ENCODE peak calls at places on chromosomes 16 and 17, in five cellular contexts. R is posterior cingulate gyrus, A is AG09309, G is NCI-H774, Z is thoracic aorta. T is an unnamed sample.

GRCh38 chr17:20294120-20294519 is 173.2 kb downstream of the LGALS9B start:
- DNase-seq in R (no peak), A (no peak), G (no peak), Z (no peak), T (no peak)

GRCh38 chr17:80442764-80443163 is 27.8 kb downstream of the ENDOV start:
- DNase-seq in R (no peak), A (no peak), G (no peak), Z (no peak), T (no peak)

GRCh38 chr16:66742409-66742808 is 9.0 kb downstream of the DYNC1LI2 start:
- DNase-seq in R (no peak), A (no peak), G (no peak), Z (no peak), T (no peak)

GRCh38 chr17:64599187-64599676 is 62.9 kb downstream of the SMURF2 start:
- DNase-seq in R (no peak), A (no peak), G (no peak), Z (no peak), T (no peak)

GRCh38 chr16:56743840-56744239 is 13.9 kb downstream of the NUP93 start:
- DNase-seq in R (no peak), A (no peak), G (no peak), Z (no peak), T (no peak)

GRCh38 chr16:87806608-87807546 is 41.1 kb upstream of the KLHDC4 start:
- DNase-seq in R (peak), A (peak), G (peak), Z (peak), T (peak)

GRCh38 chr16:19283637-19284036 is 1.9 kb upstream of the CLEC19A start:
- DNase-seq in R (no peak), A (no peak), G (no peak), Z (no peak), T (no peak)

GRCh38 chr16:87552772-87553171 is 49.5 kb upstream of the JPH3 start:
- DNase-seq in R (no peak), A (no peak), G (no peak), Z (no peak), T (no peak)

GRCh38 chr16:27446721-27447120 is 44.7 kb downstream of the IL21R start:
- DNase-seq in R (no peak), A (no peak), G (no peak), Z (no peak), T (no peak)

GRCh38 chr17:32496348-32497078 is 9.7 kb downstream of the CDK5R1 start:
- DNase-seq in R (no peak), A (peak), G (no peak), Z (no peak), T (no peak)

GRCh38 chr17:34306466-34306865 is 12.8 kb upstream of the CCL8 start:
- DNase-seq in R (no peak), A (peak), G (no peak), Z (no peak), T (peak)

GRCh38 chr17:64779344-64780095 is 117.4 kb upstream of the SMURF2 start:
- DNase-seq in R (no peak), A (no peak), G (no peak), Z (no peak), T (no peak)

GRCh38 chr16:85412911-85413520 is 200.1 kb upstream of the GSE1 start:
- DNase-seq in R (no peak), A (no peak), G (no peak), Z (no peak), T (no peak)

GRCh38 chr16:11361751-11362742 is 16.8 kb downstream of the RMI2 start:
- DNase-seq in R (no peak), A (no peak), G (no peak), Z (no peak), T (no peak)

GRCh38 chr16:84992700-84993075 is 18.6 kb downstream of the ZDHHC7 start:
- DNase-seq in R (no peak), A (no peak), G (no peak), Z (no peak), T (no peak)

GRCh38 chr17:64159051-64159590 is 29.2 kb upstream of the ERN1 start:
- DNase-seq in R (no peak), A (no peak), G (no peak), Z (no peak), T (no peak)

GRCh38 chr16:1022466-1022865 is 40.9 kb downstream of the SOX8 start:
- DNase-seq in R (no peak), A (no peak), G (no peak), Z (no peak), T (no peak)

GRCh38 chr17:42980766-42981397 is 517 bp downstream of the RUNDC1 start:
- DNase-seq in R (peak), A (no peak), G (peak), Z (no peak), T (peak)

GRCh38 chr16:87945351-87946042 is 5.7 kb upstream of the BANP start:
- DNase-seq in R (peak), A (no peak), G (peak), Z (no peak), T (peak)

GRCh38 chr16:47143329-47143676 is 442 bp downstream of the NETO2 start:
- DNase-seq in R (peak), A (no peak), G (peak), Z (no peak), T (peak)

GRCh38 chr16:77307764-77308561 is 108.8 kb downstream of the SYCE1L start:
- DNase-seq in R (no peak), A (peak), G (no peak), Z (no peak), T (no peak)

GRCh38 chr17:29933379-29933778 is 3.4 kb upstream of the SSH2 start:
- DNase-seq in R (no peak), A (no peak), G (no peak), Z (no peak), T (no peak)

GRCh38 chr16:31505483-31505882 is 2.7 kb downstream of the RUSF1 start:
- DNase-seq in R (no peak), A (no peak), G (no peak), Z (no peak), T (no peak)